ENCODE peak calls at places on chromosome 7, in four cellular contexts. One of them, this sample, is unnamed.

GRCh38 chr7:6290345-6290744 is 17.9 kb upstream of the CYTH3 start:
- DNase-seq in OCI-LY7: no peak
- DNase-seq in fibroblast of villous mesenchyme: no peak
- DNase-seq in dorsolateral prefrontal cortex: no peak
- DNase-seq in this sample: no peak

GRCh38 chr7:123748171-123748733 is 551 bp downstream of the WASL start:
- DNase-seq in OCI-LY7: peak
- DNase-seq in fibroblast of villous mesenchyme: peak
- DNase-seq in dorsolateral prefrontal cortex: peak
- DNase-seq in this sample: peak

GRCh38 chr7:135939268-135939667 is 37.9 kb downstream of the MTPN start:
- DNase-seq in OCI-LY7: no peak
- DNase-seq in fibroblast of villous mesenchyme: no peak
- DNase-seq in dorsolateral prefrontal cortex: no peak
- DNase-seq in this sample: peak

GRCh38 chr7:157004050-157004838 is 6.2 kb downstream of the MNX1 start:
- DNase-seq in OCI-LY7: no peak
- DNase-seq in fibroblast of villous mesenchyme: peak
- DNase-seq in dorsolateral prefrontal cortex: no peak
- DNase-seq in this sample: peak

GRCh38 chr7:114645451-114645850 is 230.8 kb downstream of the FOXP2 start:
- DNase-seq in OCI-LY7: no peak
- DNase-seq in fibroblast of villous mesenchyme: no peak
- DNase-seq in dorsolateral prefrontal cortex: no peak
- DNase-seq in this sample: no peak

GRCh38 chr7:132739271-132739955 is 163.1 kb upstream of the PLXNA4 start:
- DNase-seq in OCI-LY7: no peak
- DNase-seq in fibroblast of villous mesenchyme: peak
- DNase-seq in dorsolateral prefrontal cortex: peak
- DNase-seq in this sample: peak

GRCh38 chr7:123208793-123209192 is 9.0 kb upstream of the SLC13A1 start:
- DNase-seq in OCI-LY7: peak
- DNase-seq in fibroblast of villous mesenchyme: peak
- DNase-seq in dorsolateral prefrontal cortex: no peak
- DNase-seq in this sample: peak

GRCh38 chr7:157033483-157034473 is 23.3 kb upstream of the MNX1 start:
- DNase-seq in OCI-LY7: no peak
- DNase-seq in fibroblast of villous mesenchyme: no peak
- DNase-seq in dorsolateral prefrontal cortex: no peak
- DNase-seq in this sample: no peak

GRCh38 chr7:147903871-147904576 is 686.5 kb upstream of the C7orf33 start:
- DNase-seq in OCI-LY7: no peak
- DNase-seq in fibroblast of villous mesenchyme: no peak
- DNase-seq in dorsolateral prefrontal cortex: no peak
- DNase-seq in this sample: no peak

GRCh38 chr7:17807242-17807641 is 133.1 kb downstream of the SNX13 start:
- DNase-seq in OCI-LY7: no peak
- DNase-seq in fibroblast of villous mesenchyme: no peak
- DNase-seq in dorsolateral prefrontal cortex: no peak
- DNase-seq in this sample: no peak

GRCh38 chr7:36084485-36085091 is 68.5 kb upstream of the EEPD1 start:
- DNase-seq in OCI-LY7: no peak
- DNase-seq in fibroblast of villous mesenchyme: peak
- DNase-seq in dorsolateral prefrontal cortex: peak
- DNase-seq in this sample: peak

GRCh38 chr7:135389971-135390370 is 119.9 kb downstream of the CNOT4 start:
- DNase-seq in OCI-LY7: no peak
- DNase-seq in fibroblast of villous mesenchyme: no peak
- DNase-seq in dorsolateral prefrontal cortex: no peak
- DNase-seq in this sample: no peak

GRCh38 chr7:134720091-134720935 is 59.1 kb upstream of the CALD1 start:
- DNase-seq in OCI-LY7: no peak
- DNase-seq in fibroblast of villous mesenchyme: peak
- DNase-seq in dorsolateral prefrontal cortex: no peak
- DNase-seq in this sample: peak

GRCh38 chr7:131688738-131689661 is 132.6 kb upstream of the PODXL start:
- DNase-seq in OCI-LY7: peak
- DNase-seq in fibroblast of villous mesenchyme: peak
- DNase-seq in dorsolateral prefrontal cortex: peak
- DNase-seq in this sample: peak

GRCh38 chr7:153430931-153431330 is 621.3 kb upstream of the DPP6 start:
- DNase-seq in OCI-LY7: no peak
- DNase-seq in fibroblast of villous mesenchyme: no peak
- DNase-seq in dorsolateral prefrontal cortex: no peak
- DNase-seq in this sample: no peak

GRCh38 chr7:11642841-11643240 is 189.2 kb downstream of the THSD7A start:
- DNase-seq in OCI-LY7: no peak
- DNase-seq in fibroblast of villous mesenchyme: no peak
- DNase-seq in dorsolateral prefrontal cortex: no peak
- DNase-seq in this sample: no peak

GRCh38 chr7:112143567-112143966 is 62.6 kb downstream of the DOCK4 start:
- DNase-seq in OCI-LY7: no peak
- DNase-seq in fibroblast of villous mesenchyme: peak
- DNase-seq in dorsolateral prefrontal cortex: no peak
- DNase-seq in this sample: peak

GRCh38 chr7:86991844-86992243 is 67.6 kb downstream of the ELAPOR2 start:
- DNase-seq in OCI-LY7: no peak
- DNase-seq in fibroblast of villous mesenchyme: peak
- DNase-seq in dorsolateral prefrontal cortex: no peak
- DNase-seq in this sample: no peak

GRCh38 chr7:932651-932975 is 21.9 kb downstream of the ADAP1 start:
- DNase-seq in OCI-LY7: no peak
- DNase-seq in fibroblast of villous mesenchyme: no peak
- DNase-seq in dorsolateral prefrontal cortex: no peak
- DNase-seq in this sample: no peak

GRCh38 chr7:69683002-69683401 is 84.7 kb downstream of the AUTS2 start:
- DNase-seq in OCI-LY7: no peak
- DNase-seq in fibroblast of villous mesenchyme: no peak
- DNase-seq in dorsolateral prefrontal cortex: no peak
- DNase-seq in this sample: no peak

GRCh38 chr7:49638166-49638565 is 135.3 kb upstream of the VWC2 start:
- DNase-seq in OCI-LY7: peak
- DNase-seq in fibroblast of villous mesenchyme: no peak
- DNase-seq in dorsolateral prefrontal cortex: no peak
- DNase-seq in this sample: no peak

GRCh38 chr7:34493752-34494151 is 164.3 kb upstream of the NPSR1 start:
- DNase-seq in OCI-LY7: no peak
- DNase-seq in fibroblast of villous mesenchyme: no peak
- DNase-seq in dorsolateral prefrontal cortex: no peak
- DNase-seq in this sample: no peak

GRCh38 chr7:34491899-34492298 is 166.1 kb upstream of the NPSR1 start:
- DNase-seq in OCI-LY7: no peak
- DNase-seq in fibroblast of villous mesenchyme: no peak
- DNase-seq in dorsolateral prefrontal cortex: no peak
- DNase-seq in this sample: no peak

GRCh38 chr7:34501161-34501560 is 156.9 kb upstream of the NPSR1 start:
- DNase-seq in OCI-LY7: no peak
- DNase-seq in fibroblast of villous mesenchyme: no peak
- DNase-seq in dorsolateral prefrontal cortex: no peak
- DNase-seq in this sample: no peak

DNA sequence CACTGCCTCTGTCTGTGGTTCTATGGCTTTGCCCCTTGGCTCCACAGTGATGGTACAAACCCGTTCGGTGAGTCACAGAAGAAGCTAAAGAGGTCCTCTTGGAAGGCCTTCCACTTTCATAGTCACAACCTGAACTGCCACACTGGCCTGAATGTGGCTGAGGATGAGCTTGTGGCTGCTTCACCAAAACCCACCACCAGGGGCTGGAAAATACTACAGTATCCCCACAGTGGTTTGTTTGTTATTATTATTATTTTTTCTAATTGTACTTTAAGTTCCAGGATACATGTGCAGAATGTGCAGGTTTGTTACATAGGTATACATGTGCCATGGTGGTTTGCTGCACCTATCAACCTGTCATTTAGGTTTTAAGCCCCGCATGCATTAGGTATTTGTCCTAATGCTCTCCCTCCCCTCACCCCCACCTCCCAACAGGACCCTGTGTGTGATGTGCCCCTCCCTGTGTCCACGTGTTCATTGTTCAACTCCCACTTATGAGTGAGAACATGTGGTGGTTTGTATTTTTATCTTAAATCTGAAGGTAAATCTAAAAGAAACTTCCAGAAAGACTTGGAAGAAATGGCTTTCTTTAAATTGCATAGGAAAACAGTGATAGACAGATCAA is 160.8 kb upstream of the NPSR1 start:
- DNase-seq in OCI-LY7: no peak
- DNase-seq in fibroblast of villous mesenchyme: no peak
- DNase-seq in dorsolateral prefrontal cortex: no peak
- DNase-seq in this sample: peak
- TF ChIP-seq CTCF in OCI-LY7: peak
- TF ChIP-seq CTCF in fibroblast of villous mesenchyme: no peak
- TF ChIP-seq CTCF in dorsolateral prefrontal cortex: no peak
- TF ChIP-seq CTCF in this sample: peak

DNA sequence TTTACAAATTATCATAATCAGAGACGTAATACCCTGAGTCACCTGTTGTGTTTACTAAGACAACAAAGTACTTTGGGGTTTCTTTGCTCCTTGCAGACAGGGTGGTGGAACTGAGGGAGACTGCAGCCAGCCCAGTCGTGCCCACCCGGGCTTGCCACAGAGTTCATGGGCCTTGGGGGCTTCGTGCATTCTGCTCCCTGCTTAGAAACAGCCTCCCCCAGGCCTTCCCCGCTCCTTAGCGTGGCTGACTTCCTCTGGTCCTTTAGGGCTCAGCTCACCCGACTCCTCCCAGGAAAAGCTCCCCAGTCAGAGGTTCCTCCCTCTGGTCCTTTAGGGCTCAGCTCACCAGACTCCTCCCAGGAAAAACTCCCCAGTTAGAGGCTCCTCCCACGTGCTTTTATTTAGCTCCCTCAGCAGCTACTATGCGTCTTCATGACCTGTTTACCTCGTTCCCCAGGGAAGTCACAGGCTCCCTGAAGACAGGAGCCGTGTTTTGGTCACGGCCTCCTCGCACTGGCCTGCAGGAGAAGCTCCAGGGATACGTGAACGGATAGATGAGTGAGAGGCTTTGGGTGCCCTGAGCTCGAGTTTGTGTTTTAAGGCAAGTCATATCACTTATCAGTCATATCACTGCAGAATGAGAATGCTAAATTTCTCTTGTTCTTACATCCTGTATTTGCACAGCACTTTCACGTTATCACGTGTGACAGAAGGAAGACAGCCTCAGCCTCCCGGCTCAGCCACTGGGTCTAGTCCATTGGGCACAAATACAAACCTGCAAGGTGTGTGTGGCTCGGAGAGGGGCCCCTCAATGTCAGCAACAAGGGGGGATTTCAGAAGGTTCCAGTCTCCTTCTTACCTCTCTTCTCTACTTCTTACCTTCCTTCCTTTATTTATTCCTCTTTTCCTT is 52.7 kb upstream of the VIPR2 start:
- DNase-seq in OCI-LY7: peak
- DNase-seq in fibroblast of villous mesenchyme: no peak
- DNase-seq in dorsolateral prefrontal cortex: no peak
- DNase-seq in this sample: peak
- H3K4me3 ChIP-seq in OCI-LY7: no peak
- H3K4me3 ChIP-seq in fibroblast of villous mesenchyme: no peak
- H3K4me3 ChIP-seq in dorsolateral prefrontal cortex: no peak
- H3K4me3 ChIP-seq in this sample: no peak

DNA sequence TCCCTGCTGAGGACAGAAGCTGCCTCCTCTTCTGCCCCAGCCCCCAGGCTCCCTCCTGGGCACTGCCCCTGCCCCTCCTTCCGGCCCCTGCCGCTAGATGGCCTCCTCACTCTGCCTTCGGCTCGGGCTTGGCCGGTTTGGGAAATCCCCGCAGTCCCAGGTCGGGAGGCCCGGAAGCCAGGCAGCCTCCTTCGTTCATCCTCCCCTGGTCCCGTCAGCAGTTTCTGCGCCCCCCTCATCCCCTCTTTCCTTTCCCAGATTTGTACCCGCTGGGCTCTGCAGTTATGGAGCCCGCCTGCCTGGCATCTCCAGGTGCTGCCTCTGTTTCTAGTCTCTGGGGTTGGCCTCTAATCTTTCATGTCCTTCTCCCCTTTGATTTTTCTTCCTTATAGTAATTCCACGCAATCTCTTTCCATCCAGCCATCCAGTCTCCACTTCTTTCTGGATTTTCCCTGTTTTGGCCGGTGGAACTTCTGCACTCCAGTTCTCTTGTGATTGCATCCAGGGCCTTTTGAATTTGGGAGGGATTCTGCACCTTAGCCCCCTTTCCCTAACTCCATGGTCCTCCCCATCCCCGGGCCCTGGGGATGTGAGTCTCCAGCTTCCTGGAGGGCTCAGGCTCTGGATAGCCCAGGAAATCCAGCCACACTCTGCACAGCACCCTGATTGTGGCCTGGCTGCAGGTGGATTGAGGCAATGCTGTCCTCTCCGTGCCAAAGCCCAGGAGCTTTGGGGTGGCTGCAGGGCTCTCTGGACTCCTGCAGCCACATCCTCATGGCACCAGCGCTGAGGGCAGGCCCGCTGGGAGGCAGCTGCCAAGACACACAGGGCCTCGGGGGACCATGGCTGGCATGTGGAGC is 3.3 kb upstream of the SHH start:
- DNase-seq in OCI-LY7: peak
- DNase-seq in fibroblast of villous mesenchyme: peak
- DNase-seq in dorsolateral prefrontal cortex: no peak
- DNase-seq in this sample: peak
- TF ChIP-seq CTCF in OCI-LY7: peak
- TF ChIP-seq CTCF in fibroblast of villous mesenchyme: peak
- TF ChIP-seq CTCF in dorsolateral prefrontal cortex: peak
- TF ChIP-seq CTCF in this sample: peak

DNA sequence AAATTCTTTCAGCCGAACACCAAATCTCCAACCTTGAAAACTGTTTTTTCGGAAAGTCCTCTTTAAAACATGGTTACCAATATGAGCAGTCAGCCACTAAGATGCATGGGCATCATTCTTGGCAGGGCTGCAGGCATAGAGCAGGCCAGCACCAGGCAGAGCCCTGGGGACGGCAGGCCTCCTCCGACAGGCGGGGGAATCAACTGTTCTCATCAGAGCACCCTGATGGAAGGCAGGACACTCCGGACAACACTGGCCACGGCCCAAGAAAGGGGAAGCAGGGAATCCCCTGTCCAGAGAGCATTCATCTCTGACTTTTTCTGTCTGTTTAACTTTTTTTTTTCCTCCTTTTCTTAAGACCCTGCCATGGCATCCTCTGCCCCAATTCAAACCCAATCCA is 1.4 kb upstream of the NOS3 start:
- DNase-seq in OCI-LY7: no peak
- DNase-seq in fibroblast of villous mesenchyme: no peak
- DNase-seq in dorsolateral prefrontal cortex: no peak
- DNase-seq in this sample: no peak
- H3K4me3 ChIP-seq in OCI-LY7: no peak
- H3K4me3 ChIP-seq in fibroblast of villous mesenchyme: no peak
- H3K4me3 ChIP-seq in dorsolateral prefrontal cortex: no peak
- H3K4me3 ChIP-seq in this sample: no peak

This sample was measured in choroid plexus epithelial cell.